ENCODE peak calls at places on chromosomes 11 and 22, in seven cellular contexts. O is brain microvascular endothelial cell; W is cardiac septum; S is CD4-positive, CD25-positive, alpha-beta regulatory T cell; P is left lung; Q is right atrium auricular region; U is HS-5. V is an unnamed sample.

GRCh38 chr22:48568736-48569330 is 1258.8 kb downstream of the BRD1 start:
- DNase-seq in W (no peak), U (no peak), S (no peak), O (no peak), Q (no peak), P (no peak), V (no peak)

GRCh38 chr22:29751139-29751538 is 15.7 kb downstream of the ZMAT5 start:
- DNase-seq in W (no peak), U (no peak), O (no peak), P (no peak), S (no peak), Q (no peak), V (no peak)

GRCh38 chr22:44445731-44446130 is 52.3 kb downstream of the RTL6 start:
- DNase-seq in O (no peak), P (peak), Q (no peak), S (no peak), U (no peak), W (peak), V (no peak)

GRCh38 chr11:110093407-110094297 is 460 bp downstream of the ZC3H12C start:
- DNase-seq in Q (peak), U (no peak), P (peak), O (peak), S (no peak), W (peak), V (no peak)

GRCh38 chr11:67199751-67200150 is 66.5 kb upstream of the GRK2 start:
- DNase-seq in O (no peak), W (no peak), P (no peak), U (no peak), S (no peak), Q (no peak), V (no peak)

GRCh38 chr11:110317516-110317932 is 21.1 kb upstream of the RDX start:
- DNase-seq in W (no peak), U (no peak), O (peak), P (no peak), Q (no peak), S (no peak), V (no peak)

GRCh38 chr22:22996511-22997261 is 73.6 kb upstream of the GNAZ start:
- DNase-seq in P (no peak), U (no peak), Q (no peak), W (no peak), O (no peak), S (no peak), V (no peak)

GRCh38 chr11:128467610-128468041 is 119.7 kb downstream of the ETS1 start:
- DNase-seq in P (no peak), O (peak), U (peak), S (peak), Q (peak), W (no peak), V (peak)

GRCh38 chr11:106309070-106309684 is 231.7 kb downstream of the AASDHPPT start:
- DNase-seq in S (no peak), P (no peak), O (no peak), W (no peak), Q (no peak), U (no peak), V (no peak)

V was measured in kidney epithelial cell.